ENCODE peak calls at places on chromosomes 6 and 20, in seven cellular contexts. Y is cardiac fibroblast; W is Kasumi-1; S is activated naive CD4-positive, alpha-beta T cell treated with anti-CD3 and anti-CD28 coated beads, Interleukin-2, amount 50 U/mL, for 16 hours; Z is HFFc6; R is fibroblast of the aortic adventitia; P is HT-29. A is an unnamed sample.

GRCh38 chr6:6701864-6702263 is 113.3 kb downstream of the LY86 start:
- DNase-seq in P (peak; percentile 57), Y (no peak), S (no peak), R (no peak), W (no peak), Z (no peak), A (no peak)

GRCh38 chr6:140256213-140256612 is 881.8 kb upstream of the CITED2 start:
- DNase-seq in P (no peak), W (no peak), R (no peak), S (no peak), Y (peak; percentile 22), Z (no peak), A (no peak)

GRCh38 chr6:79981647-79982046 is 22.8 kb upstream of the TTK start:
- DNase-seq in W (no peak), Y (no peak), S (no peak), P (no peak), R (no peak), Z (no peak), A (no peak)

GRCh38 chr6:36089048-36089447 is 41.3 kb upstream of the MAPK13 start:
- DNase-seq in S (no peak), Z (no peak), P (no peak), R (no peak), Y (no peak), W (no peak), A (no peak)

GRCh38 chr6:144219056-144219685 is 66.0 kb upstream of the UTRN start:
- DNase-seq in W (peak; percentile 69), Z (peak; percentile 66), S (no peak), R (peak; percentile 79), P (peak; percentile 44), Y (peak; percentile 75), A (no peak)

GRCh38 chr6:30818426-30818841 is 65.9 kb upstream of the DDR1 start:
- DNase-seq in R (peak; percentile 91), S (no peak), W (no peak), P (peak; percentile 30), Y (peak; percentile 92), Z (peak; percentile 81), A (no peak)

GRCh38 chr6:31070711-31071197 is 41.6 kb downstream of the C6orf15 start:
- DNase-seq in P (peak; percentile 54), R (peak; percentile 86), S (no peak), W (peak; percentile 19), Y (peak; percentile 74), Z (peak; percentile 76), A (no peak)

GRCh38 chr20:3420211-3420707 is 12.8 kb upstream of the DNAAF9 start:
- DNase-seq in P (no peak), S (no peak), Z (peak; percentile 58), Y (peak; percentile 96), W (peak; percentile 83), R (peak; percentile 58), A (no peak)

GRCh38 chr6:159125977-159126376 is 43.2 kb upstream of the FNDC1 start:
- DNase-seq in W (no peak), Y (no peak), R (no peak), S (no peak), Z (no peak), P (no peak), A (no peak)

GRCh38 chr20:35992713-35993335 is 24.4 kb downstream of the CNBD2 start:
- DNase-seq in R (peak; percentile 70), W (peak; percentile 78), Y (peak; percentile 71), Z (peak; percentile 58), P (peak; percentile 90), S (peak; percentile 30), A (peak; percentile 29)

GRCh38 chr20:9032758-9033157 is 36.1 kb upstream of the PLCB4 start:
- DNase-seq in R (peak; percentile 31), P (no peak), Y (peak; percentile 38), Z (peak; percentile 42), S (no peak), W (no peak), A (no peak)

GRCh38 chr6:79872303-79872702 is 75.0 kb downstream of the ELOVL4 start:
- DNase-seq in R (no peak), Z (no peak), W (no peak), Y (no peak), S (no peak), P (no peak), A (no peak)

GRCh38 chr6:106527979-106528378 is 101.3 kb downstream of the RTN4IP1 start:
- DNase-seq in W (no peak), R (peak; percentile 97), Y (peak; percentile 96), Z (peak; percentile 91), P (no peak), S (no peak), A (no peak)

A was measured in naive thymus-derived CD4-positive, alpha-beta T cell.